ENCODE peak calls at places on chromosomes 12 and 14, in six cellular contexts. One of them, this sample, is unnamed. For H3K27me3, the result is how much of the 10 kb centered on the place peaks cover.

GRCh38 chr14:95895720-95896119 is 19.1 kb downstream of the TUNAR start:
- DNase-seq in upper lobe of left lung: no peak
- DNase-seq in GM23338: peak
- DNase-seq in mammary epithelial cell: no peak
- DNase-seq in cardiac muscle cell: no peak
- DNase-seq in astrocyte: no peak
- DNase-seq in this sample: no peak

GRCh38 chr14:31018057-31018645 is 7.3 kb upstream of the AP4S1 start:
- DNase-seq in upper lobe of left lung: no peak
- DNase-seq in GM23338: no peak
- DNase-seq in mammary epithelial cell: no peak
- DNase-seq in cardiac muscle cell: no peak
- DNase-seq in astrocyte: no peak
- DNase-seq in this sample: no peak

GRCh38 chr14:30896435-30896834 is 22.1 kb downstream of the COCH start:
- DNase-seq in upper lobe of left lung: no peak
- DNase-seq in GM23338: no peak
- DNase-seq in mammary epithelial cell: no peak
- DNase-seq in cardiac muscle cell: no peak
- DNase-seq in astrocyte: no peak
- DNase-seq in this sample: no peak

GRCh38 chr12:100229876-100230275 is 29.3 kb downstream of the ACTR6 start:
- DNase-seq in upper lobe of left lung: no peak
- DNase-seq in GM23338: no peak
- DNase-seq in mammary epithelial cell: peak
- DNase-seq in cardiac muscle cell: no peak
- DNase-seq in astrocyte: no peak
- DNase-seq in this sample: peak

GRCh38 chr12:24177889-24178288 is 228.4 kb upstream of the SOX5 start:
- DNase-seq in upper lobe of left lung: no peak
- DNase-seq in GM23338: no peak
- DNase-seq in mammary epithelial cell: no peak
- DNase-seq in cardiac muscle cell: no peak
- DNase-seq in astrocyte: no peak
- DNase-seq in this sample: no peak

GRCh38 chr12:6026998-6027397 is 81.9 kb upstream of the ANO2 start:
- DNase-seq in upper lobe of left lung: no peak
- DNase-seq in GM23338: no peak
- DNase-seq in mammary epithelial cell: no peak
- DNase-seq in cardiac muscle cell: no peak
- DNase-seq in astrocyte: no peak
- DNase-seq in this sample: no peak

GRCh38 chr14:98959958-98960616 is 311.9 kb downstream of the BCL11B start:
- DNase-seq in upper lobe of left lung: peak
- DNase-seq in GM23338: peak
- DNase-seq in mammary epithelial cell: no peak
- DNase-seq in cardiac muscle cell: peak
- DNase-seq in astrocyte: no peak
- DNase-seq in this sample: no peak

GRCh38 chr12:15446798-15447197 is 124.5 kb downstream of the PTPRO start:
- DNase-seq in upper lobe of left lung: no peak
- DNase-seq in GM23338: no peak
- DNase-seq in mammary epithelial cell: peak
- DNase-seq in cardiac muscle cell: no peak
- DNase-seq in astrocyte: peak
- DNase-seq in this sample: peak

GRCh38 chr12:38704455-38704854 is 200.9 kb downstream of the CPNE8 start:
- DNase-seq in upper lobe of left lung: no peak
- DNase-seq in GM23338: no peak
- DNase-seq in mammary epithelial cell: no peak
- DNase-seq in cardiac muscle cell: no peak
- DNase-seq in astrocyte: no peak
- DNase-seq in this sample: no peak

GRCh38 chr14:76304536-76305473 is 71.1 kb upstream of the ESRRB start:
- DNase-seq in upper lobe of left lung: no peak
- DNase-seq in GM23338: no peak
- DNase-seq in mammary epithelial cell: no peak
- DNase-seq in cardiac muscle cell: no peak
- DNase-seq in astrocyte: no peak
- DNase-seq in this sample: no peak

GRCh38 chr14:68819260-68819691 is 26.4 kb upstream of the ZFP36L1 start:
- DNase-seq in upper lobe of left lung: peak
- DNase-seq in GM23338: peak
- DNase-seq in mammary epithelial cell: peak
- DNase-seq in cardiac muscle cell: peak
- DNase-seq in astrocyte: peak
- DNase-seq in this sample: peak

GRCh38 chr12:34289431-34290190 is 267.3 kb downstream of the ALG10 start:
- DNase-seq in upper lobe of left lung: peak
- DNase-seq in GM23338: no peak
- DNase-seq in mammary epithelial cell: no peak
- DNase-seq in cardiac muscle cell: no peak
- DNase-seq in astrocyte: no peak
- DNase-seq in this sample: no peak

GRCh38 chr12:104605685-104606084 is 148.9 kb downstream of the CHST11 start:
- DNase-seq in upper lobe of left lung: no peak
- DNase-seq in GM23338: peak
- DNase-seq in mammary epithelial cell: no peak
- DNase-seq in cardiac muscle cell: no peak
- DNase-seq in astrocyte: peak
- DNase-seq in this sample: no peak

GRCh38 chr12:85572956-85573355 is 263.3 kb downstream of the RASSF9 start:
- DNase-seq in upper lobe of left lung: no peak
- DNase-seq in GM23338: no peak
- DNase-seq in mammary epithelial cell: no peak
- DNase-seq in cardiac muscle cell: no peak
- DNase-seq in astrocyte: no peak
- DNase-seq in this sample: no peak

GRCh38 chr14:98198385-98198784 is 1073.6 kb downstream of the BCL11B start:
- DNase-seq in upper lobe of left lung: peak
- DNase-seq in GM23338: no peak
- DNase-seq in mammary epithelial cell: peak
- DNase-seq in cardiac muscle cell: no peak
- DNase-seq in astrocyte: peak
- DNase-seq in this sample: peak

GRCh38 chr14:94120667-94121335 is 8.6 kb downstream of the IFI27L2 start:
- DNase-seq in upper lobe of left lung: no peak
- DNase-seq in GM23338: no peak
- DNase-seq in mammary epithelial cell: peak
- DNase-seq in cardiac muscle cell: no peak
- DNase-seq in astrocyte: peak
- DNase-seq in this sample: peak

GRCh38 chr12:113453330-113453729 is 18.3 kb downstream of the LHX5 start:
- DNase-seq in upper lobe of left lung: no peak
- DNase-seq in GM23338: peak
- DNase-seq in mammary epithelial cell: no peak
- DNase-seq in cardiac muscle cell: no peak
- DNase-seq in astrocyte: no peak
- DNase-seq in this sample: no peak
- H3K27me3 ChIP-seq in upper lobe of left lung: under half
- H3K27me3 ChIP-seq in GM23338: under half
- H3K27me3 ChIP-seq in mammary epithelial cell: under half
- H3K27me3 ChIP-seq in cardiac muscle cell: half or more
- H3K27me3 ChIP-seq in astrocyte: under half
- H3K27me3 ChIP-seq in this sample: under half

DNA sequence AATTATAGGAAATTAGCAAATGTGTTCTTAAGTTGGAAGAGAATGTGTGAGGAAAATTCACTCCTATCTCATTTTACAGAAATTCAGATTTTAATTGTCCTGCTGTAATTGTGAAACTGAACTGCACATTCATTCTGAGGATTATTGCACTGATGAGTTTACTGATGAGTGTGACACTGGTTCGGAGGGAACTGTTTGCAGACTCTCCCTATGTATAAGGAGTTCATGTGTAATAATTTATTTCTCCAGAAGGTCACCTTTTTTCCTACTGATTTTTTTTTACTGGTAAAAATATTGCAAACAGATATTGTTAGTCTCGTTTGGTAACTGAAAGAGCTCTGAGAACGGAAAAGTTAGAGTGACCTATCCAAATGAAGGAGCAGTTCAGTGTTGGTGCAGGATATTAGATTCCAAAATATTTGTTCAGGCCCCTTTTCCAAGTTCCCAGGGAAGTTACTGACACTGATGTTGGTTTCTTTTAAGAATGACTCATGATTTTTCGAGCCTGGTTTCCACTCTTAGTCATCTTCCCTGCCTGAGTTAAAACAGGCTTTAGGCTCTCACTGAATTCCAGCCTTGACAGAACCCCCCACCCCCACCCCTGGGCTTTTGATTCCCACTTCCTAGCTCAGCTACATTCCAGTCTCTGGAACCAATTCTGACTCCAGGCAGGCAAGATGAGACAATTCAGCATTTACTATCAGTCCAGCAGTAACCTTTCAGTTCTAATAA is 18.4 kb downstream of the ANO6 start:
- DNase-seq in upper lobe of left lung: no peak
- DNase-seq in GM23338: peak
- DNase-seq in mammary epithelial cell: peak
- DNase-seq in cardiac muscle cell: peak
- DNase-seq in astrocyte: peak
- DNase-seq in this sample: peak
- H3K4me3 ChIP-seq in upper lobe of left lung: no peak
- H3K4me3 ChIP-seq in GM23338: peak
- H3K4me3 ChIP-seq in mammary epithelial cell: peak
- H3K4me3 ChIP-seq in cardiac muscle cell: peak
- H3K4me3 ChIP-seq in astrocyte: peak
- H3K4me3 ChIP-seq in this sample: no peak

DNA sequence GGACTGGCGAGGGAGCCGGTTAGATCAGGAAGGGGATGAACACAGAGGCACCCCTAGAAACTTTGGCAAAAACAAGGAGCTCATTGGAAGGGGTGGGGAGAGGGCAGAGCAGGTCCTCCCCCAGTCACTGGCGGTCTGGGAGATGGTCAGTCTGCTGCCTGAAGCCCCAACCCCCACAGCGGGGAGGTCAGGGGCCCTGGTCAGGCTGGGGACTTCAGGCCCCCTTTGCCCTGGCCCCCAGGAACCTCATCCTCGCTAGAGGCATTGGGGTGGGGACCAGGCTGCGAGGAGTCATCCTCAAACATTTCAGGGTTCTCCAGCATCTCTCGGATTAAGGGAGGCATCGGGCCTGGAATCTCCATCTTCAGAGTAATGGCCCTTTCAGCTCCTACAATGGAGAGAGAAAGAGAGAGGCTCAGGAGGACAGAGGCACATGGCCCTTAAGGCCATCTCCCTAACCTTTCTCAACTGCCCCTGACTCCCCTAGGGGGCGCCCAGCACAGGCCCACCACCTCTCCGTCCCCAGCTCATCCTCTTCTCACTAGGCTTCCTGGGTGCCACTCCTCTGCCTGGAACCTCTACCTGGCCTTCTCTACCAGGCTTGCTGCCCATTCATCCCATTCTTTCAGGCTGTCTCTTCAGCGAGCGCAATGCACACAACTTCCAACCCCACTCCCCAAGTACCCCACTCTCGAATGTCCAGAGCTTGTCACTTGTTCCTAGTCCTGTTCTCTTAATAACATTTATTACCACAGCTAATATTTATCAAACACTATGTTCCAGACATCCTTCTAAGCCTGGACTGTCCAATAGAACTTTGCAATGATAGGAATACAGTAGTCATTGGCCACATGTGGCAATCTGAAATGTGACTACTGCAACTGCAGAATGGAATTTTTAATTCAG is 4.7 kb upstream of the ITGB7 start:
- DNase-seq in upper lobe of left lung: no peak
- DNase-seq in GM23338: peak
- DNase-seq in mammary epithelial cell: no peak
- DNase-seq in cardiac muscle cell: no peak
- DNase-seq in astrocyte: no peak
- DNase-seq in this sample: no peak
- TF ChIP-seq CTCF in upper lobe of left lung: no peak
- TF ChIP-seq CTCF in GM23338: peak
- TF ChIP-seq CTCF in mammary epithelial cell: no peak
- TF ChIP-seq CTCF in cardiac muscle cell: peak
- TF ChIP-seq CTCF in astrocyte: peak
- TF ChIP-seq CTCF in this sample: peak

GRCh38 chr14:36582011-36582873 is at the start of gene NKX2-8:
- DNase-seq in upper lobe of left lung: peak
- DNase-seq in GM23338: peak
- DNase-seq in mammary epithelial cell: peak
- DNase-seq in cardiac muscle cell: peak
- DNase-seq in astrocyte: no peak
- DNase-seq in this sample: no peak

GRCh38 chr14:36580856-36581831 is 1.3 kb downstream of the NKX2-8 start:
- DNase-seq in upper lobe of left lung: peak
- DNase-seq in GM23338: peak
- DNase-seq in mammary epithelial cell: peak
- DNase-seq in cardiac muscle cell: peak
- DNase-seq in astrocyte: peak
- DNase-seq in this sample: peak

GRCh38 chr14:36579573-36580140 is 2.8 kb downstream of the NKX2-8 start:
- DNase-seq in upper lobe of left lung: peak
- DNase-seq in GM23338: peak
- DNase-seq in mammary epithelial cell: no peak
- DNase-seq in cardiac muscle cell: no peak
- DNase-seq in astrocyte: no peak
- DNase-seq in this sample: no peak

GRCh38 chr14:36579001-36579555 is 3.3 kb downstream of the NKX2-8 start:
- DNase-seq in upper lobe of left lung: no peak
- DNase-seq in GM23338: no peak
- DNase-seq in mammary epithelial cell: no peak
- DNase-seq in cardiac muscle cell: no peak
- DNase-seq in astrocyte: no peak
- DNase-seq in this sample: no peak

GRCh38 chr14:36580141-36580855 is 2.1 kb downstream of the NKX2-8 start:
- DNase-seq in upper lobe of left lung: peak
- DNase-seq in GM23338: peak
- DNase-seq in mammary epithelial cell: no peak
- DNase-seq in cardiac muscle cell: no peak
- DNase-seq in astrocyte: no peak
- DNase-seq in this sample: no peak
- H3K27me3 ChIP-seq in upper lobe of left lung: under half
- H3K27me3 ChIP-seq in GM23338: half or more
- H3K27me3 ChIP-seq in mammary epithelial cell: under half
- H3K27me3 ChIP-seq in cardiac muscle cell: half or more
- H3K27me3 ChIP-seq in astrocyte: half or more
- H3K27me3 ChIP-seq in this sample: under half